ENCODE peak calls at places on chromosomes 1 and 21, in eight cellular contexts. B is activated T-cell treated with anti-CD3 and anti-CD28 coated beads, Interleukin-2, amount 50 U/mL, for 48 hours; N is KG1; E is Kasumi-1; C is effector CD4-positive, alpha-beta T cell; F is stimulated activated CD4-positive, alpha-beta T cell treated with anti-CD3 and anti-CD28 coated beads, TNF-alpha, amount 100 ng/mL, for 48 hours; M is pancreas; L is HEK293T. H is an unnamed sample.

GRCh38 chr1:8094481-8095241 is 68.6 kb upstream of the ERRFI1 start:
- DNase-seq in N (no peak), B (no peak), M (no peak), E (no peak), C (no peak), L (no peak), F (no peak), H (no peak)

GRCh38 chr21:44965251-44966022 is 25.6 kb downstream of the SLX9 start:
- DNase-seq in E (peak; percentile 49), L (no peak), B (peak; percentile 64), F (peak; percentile 5), N (no peak), M (no peak), C (no peak), H (no peak)

GRCh38 chr1:200029035-200029623 is 1.6 kb downstream of the NR5A2 start:
- DNase-seq in E (peak; percentile 30), C (no peak), L (peak; percentile 86), M (peak; percentile 85), B (peak; percentile 39), N (no peak), F (no peak), H (no peak)

GRCh38 chr1:93304716-93305138 is 41.0 kb upstream of the DR1 start:
- DNase-seq in C (peak; percentile 40), L (peak; percentile 68), F (no peak), E (peak; percentile 72), N (peak; percentile 40), B (peak; percentile 23), M (no peak), H (no peak)

GRCh38 chr1:168728452-168729404 is at the start of gene DPT:
- DNase-seq in N (no peak), C (no peak), B (no peak), L (no peak), F (no peak), M (no peak), E (no peak), H (no peak)

GRCh38 chr1:74733616-74734484 is 898 bp downstream of the TYW3 start:
- DNase-seq in N (peak; percentile 48), F (no peak), M (no peak), E (peak; percentile 87), C (peak; percentile 39), L (peak; percentile 63), B (no peak), H (peak; percentile 78)

GRCh38 chr1:36542962-36543515 is 60.3 kb upstream of the CSF3R start:
- DNase-seq in N (no peak), M (no peak), F (no peak), C (no peak), E (peak; percentile 28), B (no peak), L (peak; percentile 50), H (no peak)

GRCh38 chr1:178238722-178239510 is 145.0 kb downstream of the RASAL2 start:
- DNase-seq in F (no peak), C (no peak), B (no peak), E (no peak), L (no peak), N (no peak), M (no peak), H (peak; percentile 96)

GRCh38 chr1:2234762-2235113 is 6.6 kb downstream of the SKI start:
- DNase-seq in F (no peak), C (no peak), E (no peak), L (no peak), N (no peak), B (no peak), M (peak; percentile 20), H (no peak)

GRCh38 chr1:33441088-33441745 is 10.3 kb upstream of the PHC2 start:
- DNase-seq in N (no peak), L (no peak), E (no peak), B (no peak), F (no peak), C (no peak), M (no peak), H (no peak)

GRCh38 chr1:176949033-176949662 is 215.4 kb downstream of the ASTN1 start:
- DNase-seq in C (no peak), N (no peak), F (peak; percentile 1), E (no peak), B (peak; percentile 44), L (peak; percentile 86), M (peak; percentile 75), H (peak; percentile 21)

GRCh38 chr1:235052067-235053008 is 76.3 kb downstream of the TOMM20 start:
- DNase-seq in B (no peak), C (no peak), M (no peak), N (no peak), L (no peak), F (no peak), E (no peak), H (no peak)